ENCODE peak calls at places on chromosomes 4 and X, in five cellular contexts. One of them, this sample, is unnamed.

GRCh38 chrX:116281106-116281505 is 110.6 kb downstream of the AGTR2 start:
- DNase-seq in NCI-H1092 treated with DMSO at 0.1 percent for 48 hours: no peak
- DNase-seq in T-cell: no peak
- DNase-seq in activated CD4-positive, alpha-beta T cell treated with anti-CD3 and anti-CD28 coated beads, Interleukin-2, amount 50 U/mL, for 1 hour: no peak
- DNase-seq in fibroblast of lung: no peak
- DNase-seq in this sample: no peak

GRCh38 chrX:103533428-103534216 is 14.3 kb upstream of the RAB40A start:
- DNase-seq in NCI-H1092 treated with DMSO at 0.1 percent for 48 hours: peak; percentile 93
- DNase-seq in T-cell: peak; percentile 47
- DNase-seq in activated CD4-positive, alpha-beta T cell treated with anti-CD3 and anti-CD28 coated beads, Interleukin-2, amount 50 U/mL, for 1 hour: peak; percentile 65
- DNase-seq in fibroblast of lung: peak; percentile 77
- DNase-seq in this sample: peak; percentile 42

GRCh38 chr4:2243682-2244380 is 1.9 kb upstream of the HAUS3 start:
- DNase-seq in NCI-H1092 treated with DMSO at 0.1 percent for 48 hours: peak; percentile 61
- DNase-seq in T-cell: no peak
- DNase-seq in activated CD4-positive, alpha-beta T cell treated with anti-CD3 and anti-CD28 coated beads, Interleukin-2, amount 50 U/mL, for 1 hour: no peak
- DNase-seq in fibroblast of lung: peak; percentile 58
- DNase-seq in this sample: no peak

GRCh38 chr4:182314537-182314936 is 71.3 kb downstream of the TENM3 start:
- DNase-seq in NCI-H1092 treated with DMSO at 0.1 percent for 48 hours: no peak
- DNase-seq in T-cell: no peak
- DNase-seq in activated CD4-positive, alpha-beta T cell treated with anti-CD3 and anti-CD28 coated beads, Interleukin-2, amount 50 U/mL, for 1 hour: no peak
- DNase-seq in fibroblast of lung: no peak
- DNase-seq in this sample: no peak

GRCh38 chr4:141912831-141913230 is 276.4 kb downstream of the IL15 start:
- DNase-seq in NCI-H1092 treated with DMSO at 0.1 percent for 48 hours: no peak
- DNase-seq in T-cell: no peak
- DNase-seq in activated CD4-positive, alpha-beta T cell treated with anti-CD3 and anti-CD28 coated beads, Interleukin-2, amount 50 U/mL, for 1 hour: no peak
- DNase-seq in fibroblast of lung: peak; percentile 10
- DNase-seq in this sample: no peak

GRCh38 chr4:4923208-4923607 is 63.7 kb downstream of the MSX1 start:
- DNase-seq in NCI-H1092 treated with DMSO at 0.1 percent for 48 hours: no peak
- DNase-seq in T-cell: no peak
- DNase-seq in activated CD4-positive, alpha-beta T cell treated with anti-CD3 and anti-CD28 coated beads, Interleukin-2, amount 50 U/mL, for 1 hour: no peak
- DNase-seq in fibroblast of lung: no peak
- DNase-seq in this sample: no peak

GRCh38 chrX:19372170-19373033 is 28.7 kb downstream of the PDHA1 start:
- DNase-seq in NCI-H1092 treated with DMSO at 0.1 percent for 48 hours: peak; percentile 59
- DNase-seq in T-cell: peak; percentile 61
- DNase-seq in activated CD4-positive, alpha-beta T cell treated with anti-CD3 and anti-CD28 coated beads, Interleukin-2, amount 50 U/mL, for 1 hour: peak; percentile 65
- DNase-seq in fibroblast of lung: peak; percentile 66
- DNase-seq in this sample: peak; percentile 43

GRCh38 chr4:116632269-116632668 is 453.1 kb downstream of the TRAM1L1 start:
- DNase-seq in NCI-H1092 treated with DMSO at 0.1 percent for 48 hours: no peak
- DNase-seq in T-cell: no peak
- DNase-seq in activated CD4-positive, alpha-beta T cell treated with anti-CD3 and anti-CD28 coated beads, Interleukin-2, amount 50 U/mL, for 1 hour: no peak
- DNase-seq in fibroblast of lung: no peak
- DNase-seq in this sample: no peak

GRCh38 chr4:181619651-181620050 is 623.6 kb upstream of the TENM3 start:
- DNase-seq in NCI-H1092 treated with DMSO at 0.1 percent for 48 hours: no peak
- DNase-seq in T-cell: no peak
- DNase-seq in activated CD4-positive, alpha-beta T cell treated with anti-CD3 and anti-CD28 coated beads, Interleukin-2, amount 50 U/mL, for 1 hour: no peak
- DNase-seq in fibroblast of lung: no peak
- DNase-seq in this sample: no peak

GRCh38 chr4:140609548-140610425 is 41.0 kb upstream of the UCP1 start:
- DNase-seq in NCI-H1092 treated with DMSO at 0.1 percent for 48 hours: peak; percentile 84
- DNase-seq in T-cell: no peak
- DNase-seq in activated CD4-positive, alpha-beta T cell treated with anti-CD3 and anti-CD28 coated beads, Interleukin-2, amount 50 U/mL, for 1 hour: no peak
- DNase-seq in fibroblast of lung: peak; percentile 69
- DNase-seq in this sample: peak; percentile 45

GRCh38 chrX:97401154-97401553 is 517.4 kb downstream of the RPA4 start:
- DNase-seq in NCI-H1092 treated with DMSO at 0.1 percent for 48 hours: no peak
- DNase-seq in T-cell: no peak
- DNase-seq in activated CD4-positive, alpha-beta T cell treated with anti-CD3 and anti-CD28 coated beads, Interleukin-2, amount 50 U/mL, for 1 hour: no peak
- DNase-seq in fibroblast of lung: no peak
- DNase-seq in this sample: no peak

GRCh38 chr4:38069271-38069760 is 109.1 kb downstream of the PTTG2 start:
- DNase-seq in NCI-H1092 treated with DMSO at 0.1 percent for 48 hours: no peak
- DNase-seq in T-cell: peak; percentile 16
- DNase-seq in activated CD4-positive, alpha-beta T cell treated with anti-CD3 and anti-CD28 coated beads, Interleukin-2, amount 50 U/mL, for 1 hour: peak; percentile 36
- DNase-seq in fibroblast of lung: peak; percentile 79
- DNase-seq in this sample: peak; percentile 16

GRCh38 chr4:7655549-7656243 is 221.0 kb upstream of the PSAPL1 start:
- DNase-seq in NCI-H1092 treated with DMSO at 0.1 percent for 48 hours: no peak
- DNase-seq in T-cell: no peak
- DNase-seq in activated CD4-positive, alpha-beta T cell treated with anti-CD3 and anti-CD28 coated beads, Interleukin-2, amount 50 U/mL, for 1 hour: no peak
- DNase-seq in fibroblast of lung: no peak
- DNase-seq in this sample: no peak

GRCh38 chr4:40881096-40881495 is 131.3 kb downstream of the NSUN7 start:
- DNase-seq in NCI-H1092 treated with DMSO at 0.1 percent for 48 hours: no peak
- DNase-seq in T-cell: no peak
- DNase-seq in activated CD4-positive, alpha-beta T cell treated with anti-CD3 and anti-CD28 coated beads, Interleukin-2, amount 50 U/mL, for 1 hour: no peak
- DNase-seq in fibroblast of lung: no peak
- DNase-seq in this sample: no peak

GRCh38 chr4:1989533-1990347 is 19.0 kb downstream of the NELFA start:
- DNase-seq in NCI-H1092 treated with DMSO at 0.1 percent for 48 hours: no peak
- DNase-seq in T-cell: no peak
- DNase-seq in activated CD4-positive, alpha-beta T cell treated with anti-CD3 and anti-CD28 coated beads, Interleukin-2, amount 50 U/mL, for 1 hour: no peak
- DNase-seq in fibroblast of lung: no peak
- DNase-seq in this sample: no peak

GRCh38 chr4:7897811-7898210 is 41.9 kb downstream of the AFAP1 start:
- DNase-seq in NCI-H1092 treated with DMSO at 0.1 percent for 48 hours: no peak
- DNase-seq in T-cell: no peak
- DNase-seq in activated CD4-positive, alpha-beta T cell treated with anti-CD3 and anti-CD28 coated beads, Interleukin-2, amount 50 U/mL, for 1 hour: no peak
- DNase-seq in fibroblast of lung: no peak
- DNase-seq in this sample: no peak

GRCh38 chr4:54233697-54234496 is 4.8 kb downstream of the PDGFRA start:
- DNase-seq in NCI-H1092 treated with DMSO at 0.1 percent for 48 hours: peak; percentile 73
- DNase-seq in T-cell: peak; percentile 64
- DNase-seq in activated CD4-positive, alpha-beta T cell treated with anti-CD3 and anti-CD28 coated beads, Interleukin-2, amount 50 U/mL, for 1 hour: peak; percentile 71
- DNase-seq in fibroblast of lung: peak; percentile 90
- DNase-seq in this sample: peak; percentile 75

GRCh38 chr4:17654701-17655100 is 40.3 kb downstream of the MED28 start:
- DNase-seq in NCI-H1092 treated with DMSO at 0.1 percent for 48 hours: no peak
- DNase-seq in T-cell: no peak
- DNase-seq in activated CD4-positive, alpha-beta T cell treated with anti-CD3 and anti-CD28 coated beads, Interleukin-2, amount 50 U/mL, for 1 hour: no peak
- DNase-seq in fibroblast of lung: no peak
- DNase-seq in this sample: no peak

GRCh38 chr4:7672601-7673000 is 237.9 kb upstream of the PSAPL1 start:
- DNase-seq in NCI-H1092 treated with DMSO at 0.1 percent for 48 hours: no peak
- DNase-seq in T-cell: no peak
- DNase-seq in activated CD4-positive, alpha-beta T cell treated with anti-CD3 and anti-CD28 coated beads, Interleukin-2, amount 50 U/mL, for 1 hour: no peak
- DNase-seq in fibroblast of lung: no peak
- DNase-seq in this sample: no peak